ENCODE peak calls at places on chromosomes 16 and 17, in nine cellular contexts. L is AG08395; Q is posterior vena cava; W is BJ; T is left lung; X is NCI-H345; P is activated CD4-positive, alpha-beta T cell treated with anti-CD3 and anti-CD28 coated beads, Interleukin-2, amount 50 U/mL, for 48 hours; C is adrenal gland; G is fibroblast of the conjunctiva. E is an unnamed sample.

GRCh38 chr17:27222515-27222914 is 71.4 kb upstream of the WSB1 start:
- DNase-seq in L (no peak), Q (no peak), W (no peak), T (no peak), X (no peak), P (no peak), C (no peak), G (no peak), E (no peak)

GRCh38 chr16:67399218-67399733 is 6.0 kb upstream of the TPPP3 start:
- DNase-seq in L (peak; percentile 43), Q (no peak), W (no peak), T (peak; percentile 90), X (no peak), P (peak; percentile 69), C (no peak), G (no peak), E (no peak)

GRCh38 chr16:22397459-22397858 is 23.0 kb upstream of the CDR2 start:
- DNase-seq in L (peak; percentile 88), Q (no peak), W (peak; percentile 93), T (no peak), X (no peak), P (no peak), C (no peak), G (peak; percentile 88), E (peak; percentile 59)

GRCh38 chr17:75561927-75562603 is 25.5 kb upstream of the MYO15B start:
- DNase-seq in L (peak; percentile 87), Q (no peak), W (peak; percentile 37), T (peak; percentile 50), X (no peak), P (no peak), C (no peak), G (no peak), E (no peak)

GRCh38 chr17:48757524-48757961 is 29.0 kb upstream of the HOXB13 start:
- DNase-seq in L (peak; percentile 52), Q (no peak), W (peak; percentile 3), T (no peak), X (no peak), P (no peak), C (no peak), G (no peak), E (no peak)

GRCh38 chr16:2535644-2536021 is 2.2 kb upstream of the PDPK1 start:
- DNase-seq in L (peak; percentile 63), Q (peak; percentile 86), W (peak; percentile 32), T (peak; percentile 65), X (no peak), P (no peak), C (peak; percentile 38), G (no peak), E (no peak)

GRCh38 chr16:56965149-56965938 is 3.6 kb downstream of the CETP start:
- DNase-seq in L (no peak), Q (peak; percentile 76), W (no peak), T (no peak), X (no peak), P (no peak), C (no peak), G (no peak), E (no peak)

GRCh38 chr17:82752371-82753200 is 721 bp downstream of the TBCD start:
- DNase-seq in L (peak; percentile 48), Q (no peak), W (no peak), T (peak; percentile 85), X (peak; percentile 49), P (no peak), C (peak; percentile 43), G (no peak), E (no peak)

GRCh38 chr16:49283376-49284049 is 1.9 kb upstream of the CBLN1 start:
- DNase-seq in L (no peak), Q (no peak), W (no peak), T (peak; percentile 59), X (no peak), P (no peak), C (no peak), G (no peak), E (no peak)

GRCh38 chr17:3712811-3713463 is 10.8 kb upstream of the HASPIN start:
- DNase-seq in L (no peak), Q (no peak), W (no peak), T (no peak), X (no peak), P (peak; percentile 52), C (no peak), G (no peak), E (no peak)

GRCh38 chr17:1012823-1013728 is 16.1 kb downstream of the TIMM22 start:
- DNase-seq in L (no peak), Q (no peak), W (no peak), T (no peak), X (no peak), P (no peak), C (no peak), G (no peak), E (no peak)

GRCh38 chr17:14797021-14797420 is 468.1 kb downstream of the PMP22 start:
- DNase-seq in L (no peak), Q (no peak), W (no peak), T (no peak), X (no peak), P (no peak), C (no peak), G (no peak), E (no peak)

GRCh38 chr17:45841883-45842525 is 2.7 kb upstream of the SPPL2C start:
- DNase-seq in L (no peak), Q (no peak), W (no peak), T (no peak), X (peak; percentile 66), P (no peak), C (no peak), G (no peak), E (no peak)

GRCh38 chr16:31032736-31033708 is at the start of gene STX4:
- DNase-seq in L (peak; percentile 97), Q (peak; percentile 100), W (peak; percentile 83), T (peak; percentile 99), X (peak; percentile 99), P (peak; percentile 98), C (peak; percentile 98), G (peak; percentile 95), E (peak; percentile 96)

GRCh38 chr17:8476741-8477140 is 41.1 kb downstream of the NDEL1 start:
- DNase-seq in L (no peak), Q (no peak), W (no peak), T (no peak), X (no peak), P (no peak), C (no peak), G (no peak), E (no peak)

GRCh38 chr16:2858245-2859025 is 465 bp upstream of the PRSS22 start:
- DNase-seq in L (no peak), Q (peak; percentile 77), W (no peak), T (peak; percentile 91), X (peak; percentile 33), P (peak; percentile 20), C (no peak), G (no peak), E (no peak)

GRCh38 chr17:79842656-79843474 is 3.6 kb upstream of the CBX4 start:
- DNase-seq in L (no peak), Q (no peak), W (no peak), T (no peak), X (peak; percentile 26), P (no peak), C (no peak), G (no peak), E (no peak)

GRCh38 chr16:31471875-31472558 is at the start of gene TGFB1I1:
- DNase-seq in L (peak; percentile 91), Q (peak; percentile 93), W (no peak), T (peak; percentile 85), X (peak; percentile 16), P (no peak), C (peak; percentile 45), G (peak; percentile 59), E (no peak)

GRCh38 chr17:10888858-10889257 is 51.0 kb upstream of the PIRT start:
- DNase-seq in L (no peak), Q (no peak), W (no peak), T (no peak), X (no peak), P (no peak), C (no peak), G (no peak), E (no peak)

GRCh38 chr16:58584831-58585505 is 44.7 kb downstream of the CNOT1 start:
- DNase-seq in L (peak; percentile 26), Q (no peak), W (no peak), T (no peak), X (no peak), P (no peak), C (no peak), G (no peak), E (no peak)

GRCh38 chr16:57134982-57135381 is 42.6 kb downstream of the CPNE2 start:
- DNase-seq in L (no peak), Q (no peak), W (no peak), T (peak; percentile 50), X (no peak), P (peak; percentile 35), C (no peak), G (no peak), E (no peak)

GRCh38 chr17:63333869-63334268 is 112.2 kb downstream of the CYB561 start:
- DNase-seq in L (no peak), Q (no peak), W (no peak), T (no peak), X (no peak), P (no peak), C (no peak), G (no peak), E (no peak)

GRCh38 chr16:87006789-87007745 is 310.1 kb downstream of the C16orf95 start:
- DNase-seq in L (no peak), Q (no peak), W (no peak), T (no peak), X (no peak), P (no peak), C (no peak), G (no peak), E (no peak)

GRCh38 chr16:11036040-11036439 is 91.7 kb downstream of the CLEC16A start:
- DNase-seq in L (no peak), Q (no peak), W (no peak), T (no peak), X (no peak), P (no peak), C (no peak), G (no peak), E (no peak)

GRCh38 chr17:72530409-72530808 is 409.6 kb downstream of the SOX9 start:
- DNase-seq in L (no peak), Q (no peak), W (no peak), T (no peak), X (no peak), P (no peak), C (no peak), G (no peak), E (no peak)

GRCh38 chr17:59487161-59487873 is 78.1 kb upstream of the DHX40 start:
- DNase-seq in L (peak; percentile 36), Q (no peak), W (no peak), T (no peak), X (no peak), P (no peak), C (no peak), G (no peak), E (no peak)

GRCh38 chr16:77383606-77384187 is 51.1 kb downstream of the ADAMTS18 start:
- DNase-seq in L (no peak), Q (no peak), W (no peak), T (no peak), X (no peak), P (no peak), C (no peak), G (no peak), E (no peak)

GRCh38 chr16:11079657-11080187 is 135.4 kb downstream of the CLEC16A start:
- DNase-seq in L (peak; percentile 63), Q (peak; percentile 74), W (peak; percentile 96), T (no peak), X (no peak), P (peak; percentile 59), C (no peak), G (peak; percentile 75), E (peak; percentile 89)